ENCODE peak calls at places on chromosomes 16 and 17, in five cellular contexts. D, R, K, E and L are unnamed samples.

GRCh38 chr17:50817142-50817751 is 18.1 kb upstream of the WFIKKN2 start:
- DNase-seq in D (peak; percentile 38), E (no peak), R (peak; percentile 31), K (peak; percentile 27), L (peak; percentile 53)

GRCh38 chr17:9322298-9322697 is 253.3 kb downstream of the STX8 start:
- DNase-seq in K (no peak), E (no peak), D (no peak), R (no peak), L (no peak)

GRCh38 chr16:10834130-10834529 is 15.5 kb upstream of the TVP23A start:
- DNase-seq in R (no peak), K (no peak), D (no peak), E (no peak), L (no peak)

GRCh38 chr16:30491744-30492308 is 19.3 kb downstream of the ITGAL start:
- DNase-seq in R (peak; percentile 84), D (peak; percentile 33), E (no peak), K (no peak), L (no peak)

GRCh38 chr17:62966426-62967110 is 533 bp downstream of the TANC2 start:
- DNase-seq in K (peak; percentile 28), D (peak; percentile 4), R (peak; percentile 15), E (peak; percentile 40), L (no peak)

GRCh38 chr16:88599092-88599733 is 29.0 kb downstream of the ZC3H18 start:
- DNase-seq in K (no peak), R (peak; percentile 18), D (no peak), E (no peak), L (no peak)

GRCh38 chr17:60231234-60231633 is 81.5 kb downstream of the CA4 start:
- DNase-seq in K (no peak), R (peak; percentile 52), D (no peak), E (peak; percentile 56), L (no peak)

GRCh38 chr16:78953526-78953925 is 647.0 kb downstream of the MAF start:
- DNase-seq in D (no peak), K (no peak), E (no peak), R (no peak), L (no peak)

GRCh38 chr17:31492880-31493655 is 101.6 kb downstream of the RAB11FIP4 start:
- DNase-seq in R (no peak), K (no peak), D (peak; percentile 48), E (no peak), L (peak; percentile 59)

GRCh38 chr17:39144414-39144813 is 7.0 kb downstream of the PLXDC1 start:
- DNase-seq in D (no peak), K (no peak), R (peak; percentile 57), E (peak; percentile 94), L (no peak)

GRCh38 chr17:28330671-28331070 is 4.6 kb downstream of the IFT20 start:
- DNase-seq in D (no peak), R (no peak), E (no peak), K (no peak), L (no peak)

GRCh38 chr17:80910043-80910442 is 81.6 kb upstream of the CHMP6 start:
- DNase-seq in K (no peak), E (no peak), D (no peak), R (no peak), L (no peak)

GRCh38 chr16:46673320-46674013 is 15.5 kb downstream of the VPS35 start:
- DNase-seq in R (peak; percentile 76), D (peak; percentile 65), E (peak; percentile 64), K (no peak), L (peak; percentile 14)

GRCh38 chr16:1981972-1982574 is 804 bp upstream of the NOXO1 start:
- DNase-seq in R (no peak), K (no peak), D (no peak), E (no peak), L (no peak)

GRCh38 chr16:89297156-89297869 is 79.8 kb downstream of the ZNF778 start:
- DNase-seq in D (no peak), R (no peak), E (no peak), K (no peak), L (no peak)

GRCh38 chr17:4098516-4099209 is 44.2 kb downstream of the ZZEF1 start:
- DNase-seq in R (peak; percentile 59), D (no peak), E (no peak), K (no peak), L (no peak)

GRCh38 chr16:1019934-1020305 is 38.4 kb downstream of the SOX8 start:
- DNase-seq in E (no peak), D (no peak), R (no peak), K (no peak), L (no peak)

GRCh38 chr17:37064166-37064565 is 115.4 kb downstream of the AATF start:
- DNase-seq in R (no peak), E (no peak), D (no peak), K (no peak), L (no peak)

GRCh38 chr16:67291461-67291860 is 12.1 kb downstream of the PLEKHG4 start:
- DNase-seq in K (no peak), E (no peak), R (no peak), D (no peak), L (no peak)

GRCh38 chr17:71975331-71975801 is 145.5 kb upstream of the SOX9 start:
- DNase-seq in D (no peak), K (no peak), E (peak; percentile 11), R (no peak), L (no peak)

GRCh38 chr16:77213542-77214108 is 14.4 kb downstream of the SYCE1L start:
- DNase-seq in K (no peak), E (peak; percentile 39), R (peak; percentile 97), D (no peak), L (no peak)

GRCh38 chr17:15463363-15463762 is 4.1 kb downstream of the CDRT4 start:
- DNase-seq in R (peak; percentile 70), E (peak; percentile 16), D (no peak), K (no peak), L (no peak)

GRCh38 chr16:48963901-48964615 is 317.6 kb downstream of the CBLN1 start:
- DNase-seq in E (no peak), R (no peak), K (no peak), D (no peak), L (no peak)

GRCh38 chr17:28574536-28574935 is 2.2 kb downstream of the ALDOC start:
- DNase-seq in D (no peak), E (no peak), R (no peak), K (no peak), L (no peak)